ENCODE peak calls at places on chromosome 5, in ten cellular contexts. One of them, this sample, is unnamed.

GRCh38 chr5:65243161-65243560 is 238.6 kb downstream of the ADAMTS6 start:
- DNase-seq in heart left ventricle: no peak
- DNase-seq in A549: no peak
- DNase-seq in tibial nerve: no peak
- DNase-seq in prostate gland: no peak
- DNase-seq in stomach: no peak
- DNase-seq in adrenal gland: no peak
- DNase-seq in H54: no peak
- DNase-seq in transverse colon: no peak
- DNase-seq in sigmoid colon: no peak
- DNase-seq in this sample: no peak

GRCh38 chr5:37668524-37669047 is 171.3 kb downstream of the GDNF start:
- DNase-seq in tibial nerve: no peak
- DNase-seq in prostate gland: peak; percentile 63
- DNase-seq in A549: peak; percentile 93
- DNase-seq in heart left ventricle: peak; percentile 67
- DNase-seq in sigmoid colon: peak; percentile 89
- DNase-seq in stomach: peak; percentile 52
- DNase-seq in H54: peak; percentile 59
- DNase-seq in transverse colon: peak; percentile 41
- DNase-seq in adrenal gland: peak; percentile 86
- DNase-seq in this sample: peak; percentile 93

GRCh38 chr5:137619191-137619870 is 116.6 kb downstream of the KLHL3 start:
- DNase-seq in tibial nerve: no peak
- DNase-seq in heart left ventricle: peak; percentile 85
- DNase-seq in sigmoid colon: peak; percentile 74
- DNase-seq in stomach: no peak
- DNase-seq in prostate gland: no peak
- DNase-seq in A549: no peak
- DNase-seq in H54: peak; percentile 56
- DNase-seq in transverse colon: no peak
- DNase-seq in adrenal gland: peak; percentile 89
- DNase-seq in this sample: peak; percentile 54

GRCh38 chr5:71653119-71653518 is 66.0 kb upstream of the CARTPT start:
- DNase-seq in sigmoid colon: no peak
- DNase-seq in stomach: no peak
- DNase-seq in tibial nerve: no peak
- DNase-seq in heart left ventricle: peak; percentile 40
- DNase-seq in A549: no peak
- DNase-seq in transverse colon: no peak
- DNase-seq in prostate gland: peak; percentile 32
- DNase-seq in adrenal gland: no peak
- DNase-seq in H54: no peak
- DNase-seq in this sample: no peak

GRCh38 chr5:135085133-135085935 is 51.3 kb upstream of the PITX1 start:
- DNase-seq in adrenal gland: no peak
- DNase-seq in H54: peak; percentile 85
- DNase-seq in transverse colon: no peak
- DNase-seq in A549: peak; percentile 51
- DNase-seq in stomach: no peak
- DNase-seq in prostate gland: no peak
- DNase-seq in tibial nerve: no peak
- DNase-seq in heart left ventricle: no peak
- DNase-seq in sigmoid colon: peak; percentile 35
- DNase-seq in this sample: no peak

GRCh38 chr5:39331993-39332392 is 32.3 kb downstream of the C9 start:
- DNase-seq in A549: no peak
- DNase-seq in prostate gland: no peak
- DNase-seq in transverse colon: no peak
- DNase-seq in stomach: no peak
- DNase-seq in H54: no peak
- DNase-seq in sigmoid colon: no peak
- DNase-seq in tibial nerve: no peak
- DNase-seq in adrenal gland: no peak
- DNase-seq in heart left ventricle: no peak
- DNase-seq in this sample: no peak

GRCh38 chr5:65742565-65743231 is 20.7 kb downstream of the NLN start:
- DNase-seq in sigmoid colon: no peak
- DNase-seq in stomach: no peak
- DNase-seq in tibial nerve: no peak
- DNase-seq in A549: peak; percentile 60
- DNase-seq in transverse colon: no peak
- DNase-seq in prostate gland: no peak
- DNase-seq in H54: no peak
- DNase-seq in adrenal gland: peak; percentile 17
- DNase-seq in heart left ventricle: no peak
- DNase-seq in this sample: no peak

GRCh38 chr5:33470544-33470943 is 29.8 kb downstream of the TARS1 start:
- DNase-seq in adrenal gland: peak; percentile 37
- DNase-seq in heart left ventricle: no peak
- DNase-seq in tibial nerve: no peak
- DNase-seq in transverse colon: no peak
- DNase-seq in stomach: no peak
- DNase-seq in prostate gland: no peak
- DNase-seq in H54: peak; percentile 16
- DNase-seq in sigmoid colon: no peak
- DNase-seq in A549: peak; percentile 45
- DNase-seq in this sample: no peak

GRCh38 chr5:140219068-140219971 is 44.3 kb downstream of the CYSTM1 start:
- DNase-seq in heart left ventricle: no peak
- DNase-seq in stomach: peak; percentile 91
- DNase-seq in adrenal gland: peak; percentile 67
- DNase-seq in sigmoid colon: no peak
- DNase-seq in tibial nerve: no peak
- DNase-seq in H54: no peak
- DNase-seq in prostate gland: no peak
- DNase-seq in transverse colon: no peak
- DNase-seq in A549: no peak
- DNase-seq in this sample: peak; percentile 38

GRCh38 chr5:135447298-135447929 is at the start of gene DCANP1:
- DNase-seq in tibial nerve: no peak
- DNase-seq in adrenal gland: no peak
- DNase-seq in stomach: no peak
- DNase-seq in sigmoid colon: no peak
- DNase-seq in A549: no peak
- DNase-seq in heart left ventricle: no peak
- DNase-seq in transverse colon: no peak
- DNase-seq in H54: no peak
- DNase-seq in prostate gland: no peak
- DNase-seq in this sample: no peak

GRCh38 chr5:118722165-118723020 is 266.0 kb downstream of the DTWD2 start:
- DNase-seq in heart left ventricle: no peak
- DNase-seq in tibial nerve: no peak
- DNase-seq in H54: no peak
- DNase-seq in adrenal gland: no peak
- DNase-seq in sigmoid colon: no peak
- DNase-seq in A549: no peak
- DNase-seq in transverse colon: no peak
- DNase-seq in stomach: no peak
- DNase-seq in prostate gland: no peak
- DNase-seq in this sample: no peak

GRCh38 chr5:173881811-173882575 is 6.2 kb upstream of the CPEB4 start:
- DNase-seq in adrenal gland: no peak
- DNase-seq in prostate gland: no peak
- DNase-seq in H54: peak; percentile 47
- DNase-seq in sigmoid colon: no peak
- DNase-seq in transverse colon: no peak
- DNase-seq in stomach: no peak
- DNase-seq in tibial nerve: no peak
- DNase-seq in heart left ventricle: no peak
- DNase-seq in A549: no peak
- DNase-seq in this sample: no peak

DNA sequence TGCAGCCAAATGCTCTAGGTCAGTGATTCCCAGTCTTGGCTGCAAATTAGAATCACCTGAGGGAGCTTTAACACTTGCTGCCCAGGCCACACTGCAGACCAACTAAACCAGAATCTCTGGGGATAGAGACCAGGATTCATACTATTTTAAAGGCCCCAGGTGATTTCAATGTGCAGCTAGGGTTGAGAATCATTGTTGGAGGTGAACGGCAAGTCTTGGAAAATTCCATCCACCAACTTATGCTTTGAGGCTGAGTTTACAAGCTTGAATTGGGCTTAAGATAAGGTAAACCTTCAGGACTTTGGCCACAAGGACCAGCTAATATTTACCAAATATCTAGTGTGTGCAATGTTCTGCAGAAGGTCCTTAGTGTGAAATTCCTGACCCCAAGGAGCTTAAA is 27.5 kb downstream of the SLIT3 start:
- DNase-seq in A549: no peak
- DNase-seq in adrenal gland: no peak
- DNase-seq in stomach: no peak
- DNase-seq in tibial nerve: no peak
- DNase-seq in transverse colon: no peak
- DNase-seq in heart left ventricle: no peak
- DNase-seq in H54: no peak
- DNase-seq in prostate gland: no peak
- DNase-seq in sigmoid colon: no peak
- DNase-seq in this sample: no peak
- TF ChIP-seq POLR2A in A549: no peak
- TF ChIP-seq POLR2A in adrenal gland: no peak
- TF ChIP-seq POLR2A in stomach: no peak
- TF ChIP-seq POLR2A in tibial nerve: no peak
- TF ChIP-seq POLR2A in transverse colon: no peak
- TF ChIP-seq POLR2A in heart left ventricle: no peak
- TF ChIP-seq POLR2A in H54: no peak
- TF ChIP-seq POLR2A in prostate gland: no peak
- TF ChIP-seq POLR2A in sigmoid colon: no peak
- TF ChIP-seq POLR2A in this sample: no peak

GRCh38 chr5:151024440-151024839 is 4.0 kb downstream of the GPX3 start:
- DNase-seq in A549: no peak
- DNase-seq in adrenal gland: no peak
- DNase-seq in transverse colon: no peak
- DNase-seq in prostate gland: no peak
- DNase-seq in sigmoid colon: no peak
- DNase-seq in tibial nerve: no peak
- DNase-seq in H54: no peak
- DNase-seq in stomach: no peak
- DNase-seq in heart left ventricle: no peak
- DNase-seq in this sample: no peak
- TF ChIP-seq POLR2A in A549: no peak
- TF ChIP-seq POLR2A in adrenal gland: no peak
- TF ChIP-seq POLR2A in transverse colon: no peak
- TF ChIP-seq POLR2A in prostate gland: no peak
- TF ChIP-seq POLR2A in sigmoid colon: no peak
- TF ChIP-seq POLR2A in tibial nerve: no peak
- TF ChIP-seq POLR2A in H54: no peak
- TF ChIP-seq POLR2A in stomach: no peak
- TF ChIP-seq POLR2A in heart left ventricle: no peak
- TF ChIP-seq POLR2A in this sample: no peak

GRCh38 chr5:42813533-42813932 is 1.8 kb upstream of the SELENOP start:
- DNase-seq in adrenal gland: no peak
- DNase-seq in tibial nerve: no peak
- DNase-seq in A549: no peak
- DNase-seq in transverse colon: no peak
- DNase-seq in heart left ventricle: no peak
- DNase-seq in sigmoid colon: no peak
- DNase-seq in stomach: no peak
- DNase-seq in prostate gland: no peak
- DNase-seq in H54: no peak
- DNase-seq in this sample: no peak

GRCh38 chr5:42810905-42811590 is 644 bp downstream of the SELENOP start:
- DNase-seq in transverse colon: no peak
- DNase-seq in A549: no peak
- DNase-seq in prostate gland: no peak
- DNase-seq in adrenal gland: no peak
- DNase-seq in stomach: no peak
- DNase-seq in tibial nerve: no peak
- DNase-seq in H54: no peak
- DNase-seq in heart left ventricle: no peak
- DNase-seq in sigmoid colon: no peak
- DNase-seq in this sample: no peak

GRCh38 chr5:42812620-42813019 is 928 bp upstream of the SELENOP start:
- DNase-seq in tibial nerve: no peak
- DNase-seq in H54: no peak
- DNase-seq in prostate gland: no peak
- DNase-seq in stomach: no peak
- DNase-seq in heart left ventricle: no peak
- DNase-seq in adrenal gland: no peak
- DNase-seq in transverse colon: no peak
- DNase-seq in A549: no peak
- DNase-seq in sigmoid colon: no peak
- DNase-seq in this sample: no peak

GRCh38 chr5:42808888-42809611 is 2.6 kb downstream of the SELENOP start:
- DNase-seq in H54: no peak
- DNase-seq in tibial nerve: no peak
- DNase-seq in heart left ventricle: no peak
- DNase-seq in sigmoid colon: no peak
- DNase-seq in adrenal gland: no peak
- DNase-seq in A549: no peak
- DNase-seq in transverse colon: no peak
- DNase-seq in prostate gland: no peak
- DNase-seq in stomach: no peak
- DNase-seq in this sample: no peak

GRCh38 chr5:42811591-42812392 is at the start of gene SELENOP:
- DNase-seq in H54: peak; percentile 11
- DNase-seq in sigmoid colon: peak; percentile 81
- DNase-seq in heart left ventricle: peak; percentile 56
- DNase-seq in adrenal gland: peak; percentile 75
- DNase-seq in stomach: peak; percentile 79
- DNase-seq in tibial nerve: peak; percentile 58
- DNase-seq in A549: peak; percentile 23
- DNase-seq in transverse colon: peak; percentile 73
- DNase-seq in prostate gland: peak; percentile 84
- DNase-seq in this sample: peak; percentile 72
- TF ChIP-seq POLR2A in H54: no peak
- TF ChIP-seq POLR2A in sigmoid colon: peak; percentile 85
- TF ChIP-seq POLR2A in heart left ventricle: peak; percentile 90
- TF ChIP-seq POLR2A in adrenal gland: peak; percentile 94
- TF ChIP-seq POLR2A in stomach: peak; percentile 84
- TF ChIP-seq POLR2A in tibial nerve: peak; percentile 62
- TF ChIP-seq POLR2A in A549: no peak
- TF ChIP-seq POLR2A in transverse colon: peak; percentile 96
- TF ChIP-seq POLR2A in prostate gland: peak; percentile 71
- TF ChIP-seq POLR2A in this sample: peak; percentile 90

DNA sequence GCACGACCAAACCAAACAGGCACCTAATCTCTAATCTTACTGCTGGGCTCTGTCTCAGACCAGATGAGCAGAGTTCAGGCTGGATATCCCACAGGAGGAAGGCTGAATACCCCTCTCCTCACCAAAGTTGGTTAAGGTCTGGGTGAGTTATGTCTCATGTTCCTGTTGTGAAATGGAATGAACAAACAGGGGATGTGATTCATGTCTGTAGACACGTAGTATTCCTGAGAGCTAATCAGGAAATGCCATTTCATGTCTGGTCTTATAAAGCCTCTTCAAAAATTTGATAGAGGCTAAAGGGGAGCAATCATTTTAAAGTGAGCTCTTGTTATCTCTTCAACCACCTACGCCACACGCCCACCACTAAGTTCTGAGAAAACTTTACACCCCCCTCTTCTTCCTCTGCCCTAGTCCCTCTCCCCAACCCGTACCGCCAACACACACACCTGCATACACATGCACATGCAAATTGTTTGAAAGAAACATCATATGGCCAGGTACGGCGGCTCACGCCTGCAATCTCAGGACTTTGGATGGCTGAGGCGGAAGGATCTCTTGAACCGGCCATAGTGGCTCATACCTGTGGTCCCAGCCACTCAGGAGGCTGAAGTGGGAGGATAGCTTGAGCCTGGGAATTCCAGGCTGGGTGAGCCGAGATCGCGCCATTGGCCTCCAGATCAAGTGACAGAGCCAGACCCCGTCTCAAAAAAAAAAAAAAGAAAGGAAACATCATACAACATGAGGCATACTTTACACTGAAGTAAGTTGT is 69.8 kb upstream of the RAI14 start:
- DNase-seq in prostate gland: no peak
- DNase-seq in transverse colon: no peak
- DNase-seq in H54: no peak
- DNase-seq in adrenal gland: no peak
- DNase-seq in sigmoid colon: no peak
- DNase-seq in tibial nerve: no peak
- DNase-seq in heart left ventricle: no peak
- DNase-seq in stomach: no peak
- DNase-seq in A549: peak; percentile 95
- DNase-seq in this sample: no peak
- TF ChIP-seq POLR2A in prostate gland: no peak
- TF ChIP-seq POLR2A in transverse colon: no peak
- TF ChIP-seq POLR2A in H54: no peak
- TF ChIP-seq POLR2A in adrenal gland: no peak
- TF ChIP-seq POLR2A in sigmoid colon: no peak
- TF ChIP-seq POLR2A in tibial nerve: no peak
- TF ChIP-seq POLR2A in heart left ventricle: no peak
- TF ChIP-seq POLR2A in stomach: no peak
- TF ChIP-seq POLR2A in A549: peak; percentile 22
- TF ChIP-seq POLR2A in this sample: no peak